ENCODE peak calls at places on chromosomes 3 and 15, in ten cellular contexts. Z is Peyer's patch, U is transverse colon, P is heart left ventricle, V is ovary, L is sigmoid colon, T is tibial nerve, A is K562, D is IMR-90, X is breast epithelium. Y is an unnamed sample. For H3K27me3, the result is how much of the 10 kb centered on the place peaks cover.

GRCh38 chr15:70604671-70605070 is 158.7 kb downstream of the UACA start:
- DNase-seq in Z (no peak), P (no peak), A (no peak), D (peak), X (no peak), T (no peak), U (no peak), V (peak), L (no peak), Y (no peak)

GRCh38 chr15:69078638-69079037 is 64.1 kb downstream of the NOX5 start:
- DNase-seq in U (no peak), D (no peak), P (no peak), A (no peak), T (no peak), X (no peak), Z (no peak), V (no peak), L (no peak), Y (no peak)

GRCh38 chr15:91947370-91947769 is 93.9 kb downstream of the SLCO3A1 start:
- DNase-seq in D (no peak), X (no peak), Z (no peak), A (no peak), U (no peak), V (no peak), P (no peak), T (no peak), L (no peak), Y (no peak)

GRCh38 chr3:168071971-168072645 is 23.6 kb downstream of the GOLIM4 start:
- DNase-seq in V (no peak), Z (no peak), A (no peak), U (no peak), L (no peak), D (no peak), X (no peak), T (no peak), P (no peak), Y (no peak)

GRCh38 chr3:11626084-11626463 is 17.6 kb downstream of the VGLL4 start:
- DNase-seq in D (no peak), T (no peak), X (no peak), L (no peak), P (no peak), Z (no peak), A (no peak), U (no peak), V (no peak), Y (no peak)

GRCh38 chr3:111531446-111531845 is 10.6 kb upstream of the CD96 start:
- DNase-seq in L (no peak), P (no peak), V (no peak), D (peak), T (no peak), A (no peak), U (no peak), Z (no peak), X (no peak), Y (no peak)

GRCh38 chr15:54790693-54791092 is 406.0 kb downstream of the RSL24D1 start:
- DNase-seq in A (no peak), X (no peak), U (no peak), T (no peak), L (no peak), P (no peak), D (no peak), V (no peak), Z (no peak), Y (no peak)

GRCh38 chr3:197236362-197236761 is 62.0 kb downstream of the DLG1 start:
- DNase-seq in T (no peak), X (no peak), P (no peak), Z (no peak), D (no peak), U (no peak), A (no peak), V (no peak), L (no peak), Y (no peak)

GRCh38 chr3:23333633-23334032 is 130.5 kb downstream of the UBE2E2 start:
- DNase-seq in A (no peak), L (no peak), D (no peak), X (no peak), P (no peak), U (no peak), T (no peak), Z (no peak), V (no peak), Y (no peak)

GRCh38 chr15:58724471-58724870 is 25.0 kb downstream of the ADAM10 start:
- DNase-seq in X (no peak), Z (no peak), P (no peak), U (no peak), L (no peak), T (no peak), A (no peak), V (no peak), D (peak), Y (no peak)

GRCh38 chr15:65519781-65520299 is 2.4 kb upstream of the DPP8 start:
- DNase-seq in T (no peak), L (no peak), P (no peak), D (no peak), Z (no peak), V (no peak), X (no peak), A (no peak), U (no peak), Y (no peak)

GRCh38 chr15:89067751-89068150 is 20.5 kb upstream of the ABHD2 start:
- DNase-seq in L (no peak), T (no peak), P (no peak), U (no peak), A (no peak), D (peak), Z (no peak), V (no peak), X (no peak), Y (no peak)

GRCh38 chr15:38864827-38865604 is 300.4 kb upstream of the RASGRP1 start:
- DNase-seq in L (peak), T (peak), U (no peak), X (no peak), V (peak), Z (no peak), P (peak), A (no peak), D (peak), Y (no peak)

GRCh38 chr15:73596214-73596613 is 37.0 kb downstream of the NPTN start:
- DNase-seq in D (no peak), X (no peak), L (no peak), V (no peak), U (no peak), Z (no peak), A (no peak), T (no peak), P (no peak), Y (no peak)

GRCh38 chr15:45087513-45087912 is 26.5 kb downstream of the DUOX2 start:
- DNase-seq in U (no peak), L (no peak), A (no peak), V (no peak), D (no peak), P (no peak), X (no peak), T (no peak), Z (no peak), Y (no peak)

GRCh38 chr3:170718848-170719247 is 133.0 kb upstream of the SLC7A14 start:
- DNase-seq in P (no peak), A (no peak), V (no peak), L (no peak), X (no peak), Z (no peak), T (no peak), D (no peak), U (no peak), Y (no peak)

GRCh38 chr15:96463376-96463775 is 132.9 kb downstream of the NR2F2 start:
- DNase-seq in V (no peak), U (no peak), D (no peak), A (no peak), P (no peak), X (no peak), Z (no peak), T (no peak), L (no peak), Y (no peak)

GRCh38 chr3:66033241-66034138 is 5.2 kb downstream of the MAGI1 start:
- DNase-seq in T (no peak), A (no peak), V (no peak), P (no peak), X (no peak), D (no peak), L (no peak), Z (no peak), U (no peak), Y (no peak)

GRCh38 chr3:5431142-5431541 is 243.6 kb downstream of the EDEM1 start:
- DNase-seq in L (no peak), Z (no peak), A (no peak), T (no peak), P (no peak), V (no peak), U (no peak), X (no peak), D (no peak), Y (no peak)

GRCh38 chr15:93359780-93360161 is 270.8 kb upstream of the RGMA start:
- DNase-seq in T (no peak), Z (no peak), A (no peak), P (no peak), V (no peak), D (no peak), X (no peak), L (peak), U (no peak), Y (no peak)
- H3K27me3 ChIP-seq in T (under half), Z (under half), A (under half), P (under half), V (under half), D (under half), X (under half), L (under half), U (under half), Y (under half)

GRCh38 chr15:77419050-77419835 is 661 bp downstream of the PEAK1 start:
- DNase-seq in P (peak), X (no peak), V (peak), U (peak), Z (peak), A (peak), D (peak), L (peak), T (no peak), Y (peak)

GRCh38 chr15:77418341-77419049 is 1.4 kb downstream of the PEAK1 start:
- DNase-seq in P (no peak), D (peak), T (no peak), L (no peak), X (no peak), Z (no peak), V (no peak), U (no peak), A (no peak), Y (no peak)

GRCh38 chr15:77420610-77421369 is at the start of gene HMG20A:
- DNase-seq in X (peak), D (peak), U (peak), Z (peak), V (peak), L (peak), P (peak), A (peak), T (no peak), Y (peak)

GRCh38 chr15:77421370-77421700 is 647 bp downstream of the HMG20A start:
- DNase-seq in L (no peak), U (peak), Z (no peak), T (no peak), X (no peak), D (peak), P (no peak), A (no peak), V (no peak), Y (peak)

DNA sequence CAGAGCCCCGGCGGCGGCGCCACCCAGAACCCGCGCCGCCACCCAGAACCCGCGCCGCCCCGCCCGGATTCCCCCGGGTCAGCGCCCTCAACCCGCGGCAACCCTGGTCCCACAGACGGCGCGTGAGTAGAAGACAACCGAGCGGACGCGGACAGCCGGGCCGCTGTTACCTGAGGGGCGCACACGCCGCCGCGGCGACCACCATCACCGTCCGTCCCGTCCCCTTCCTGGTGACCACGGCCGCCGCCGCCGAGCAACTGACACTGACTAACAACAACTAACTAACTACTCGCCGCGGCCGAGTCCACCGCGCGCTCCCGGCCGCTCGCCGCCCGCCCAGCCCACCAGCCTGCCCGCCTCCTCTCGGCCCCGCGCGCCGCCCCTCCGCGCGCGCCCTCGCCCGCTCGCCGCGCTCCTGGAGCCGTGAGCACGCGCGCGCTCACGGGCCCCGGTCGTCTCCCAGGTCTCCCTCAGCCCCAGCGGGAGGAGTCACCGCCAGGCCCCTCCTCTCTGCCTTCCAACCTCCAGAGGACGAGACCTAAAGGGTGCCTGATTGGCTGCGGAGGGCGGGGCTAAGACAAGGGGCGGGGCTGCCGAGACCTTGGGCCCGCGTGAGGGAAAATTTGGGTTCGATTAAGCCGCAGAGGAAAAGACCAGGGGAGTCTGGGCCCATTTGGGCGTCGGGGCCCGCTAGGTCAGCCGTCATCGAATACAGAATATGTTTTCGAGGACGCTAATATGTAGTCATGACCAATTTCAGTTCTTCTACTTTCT is at the start of gene PEAK1:
- DNase-seq in L (peak), Z (peak), U (peak), X (peak), D (peak), V (peak), P (peak), T (peak), A (peak), Y (peak)
- TF ChIP-seq POLR2A in L (peak), Z (peak), U (peak), X (peak), D (peak), V (peak), P (peak), T (peak), A (peak), Y (peak)

DNA sequence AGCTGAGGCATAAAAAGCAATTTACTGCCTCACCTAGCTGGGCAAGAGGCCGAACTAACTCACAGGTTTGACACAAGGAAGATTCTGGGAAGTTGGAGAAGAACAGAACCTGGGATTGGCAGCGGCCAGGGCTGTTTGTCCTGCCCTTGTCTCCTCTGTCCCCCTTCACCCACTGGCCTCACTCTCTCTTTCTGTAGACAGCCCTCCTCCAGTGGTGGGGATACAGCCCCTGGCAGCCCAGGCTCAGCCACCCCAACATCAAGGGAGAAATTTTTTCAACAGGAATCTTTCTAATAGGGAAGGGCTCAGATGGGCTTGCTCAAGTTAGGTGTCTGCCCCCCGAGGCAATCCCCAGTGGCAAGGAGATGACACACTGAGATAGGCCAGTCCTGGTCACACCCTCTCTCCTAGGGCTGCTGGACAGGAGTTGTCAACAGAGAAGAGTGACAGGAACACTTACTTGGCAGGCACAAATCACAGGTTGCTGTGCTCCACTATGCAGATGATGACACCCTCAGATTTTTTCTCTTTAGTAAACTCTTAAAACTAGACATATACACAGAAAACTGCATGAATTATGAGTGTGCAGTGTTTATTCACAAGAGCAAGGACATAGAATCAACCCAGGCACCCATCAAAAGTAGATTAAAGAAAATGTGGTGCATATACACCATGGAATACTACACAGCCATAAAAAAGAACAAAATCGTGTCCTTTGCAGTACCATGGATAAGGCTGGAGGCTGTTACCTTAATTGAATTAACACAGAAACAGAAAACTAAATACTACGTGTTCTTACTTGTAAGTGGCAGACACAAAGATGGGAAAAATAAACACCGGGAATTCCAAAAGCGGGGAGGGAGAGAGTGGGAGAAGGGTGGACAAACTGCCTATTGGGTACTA is 36.4 kb downstream of the PLA2G4D start:
- DNase-seq in P (no peak), V (no peak), T (no peak), A (no peak), L (no peak), Z (no peak), X (no peak), D (no peak), U (no peak), Y (no peak)
- H3K27me3 ChIP-seq in P (under half), V (under half), T (under half), A (under half), L (under half), Z (under half), X (under half), D (under half), U (under half), Y (under half)

DNA sequence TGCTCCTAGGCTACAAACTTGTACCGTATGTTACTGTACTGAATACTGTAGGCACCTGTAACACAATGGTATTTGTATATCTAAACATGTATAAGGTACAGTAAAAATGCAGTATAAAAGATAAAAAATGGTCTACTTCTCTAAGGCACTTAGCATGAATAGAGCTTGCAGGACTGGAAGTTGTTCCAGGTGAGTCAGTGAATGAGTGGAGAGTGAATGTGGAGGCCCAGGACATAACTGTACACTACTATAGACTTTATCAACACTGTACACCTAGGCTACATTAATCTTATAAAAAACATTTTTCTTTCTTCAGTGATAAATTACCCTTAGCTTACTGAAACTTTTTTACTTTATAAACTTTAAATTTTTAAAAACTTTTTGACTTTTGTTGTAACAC is 12.5 kb downstream of the TNFAIP8L3 start:
- DNase-seq in P (no peak), L (no peak), V (no peak), U (no peak), X (no peak), Z (no peak), A (no peak), D (no peak), T (no peak), Y (no peak)
- TF ChIP-seq POLR2A in P (no peak), L (no peak), V (no peak), U (no peak), X (no peak), Z (no peak), A (no peak), D (no peak), T (no peak), Y (no peak)

GRCh38 chr3:128471720-128472119 is 5.0 kb upstream of the DNAJB8 start:
- DNase-seq in Z (no peak), A (no peak), L (no peak), D (no peak), T (no peak), P (no peak), X (no peak), U (no peak), V (no peak), Y (no peak)

GRCh38 chr3:128470134-128470915 is 3.6 kb upstream of the DNAJB8 start:
- DNase-seq in P (no peak), X (no peak), U (no peak), L (no peak), Z (no peak), D (no peak), A (no peak), V (no peak), T (no peak), Y (no peak)

GRCh38 chr3:128469128-128469527 is 2.4 kb upstream of the DNAJB8 start:
- DNase-seq in Z (no peak), T (no peak), L (no peak), A (no peak), D (no peak), X (no peak), U (no peak), V (no peak), P (no peak), Y (no peak)

GRCh38 chr3:128468285-128468790 is 1.6 kb upstream of the DNAJB8 start:
- DNase-seq in P (no peak), U (no peak), D (no peak), A (no peak), V (no peak), X (no peak), Z (no peak), T (no peak), L (no peak), Y (no peak)

GRCh38 chr3:128469584-128469983 is 2.9 kb upstream of the DNAJB8 start:
- DNase-seq in T (no peak), V (no peak), L (no peak), U (no peak), Z (no peak), P (no peak), A (no peak), X (no peak), D (no peak), Y (no peak)
- H3K27me3 ChIP-seq in T (under half), V (under half), L (under half), U (under half), Z (under half), P (under half), A (under half), X (under half), D (half or more), Y (under half)

GRCh38 chr3:127730666-127731294 is 58.0 kb downstream of the ABTB1 start:
- DNase-seq in Z (peak), U (no peak), T (no peak), A (no peak), V (no peak), D (peak), P (peak), X (no peak), L (no peak), Y (no peak)
- TF ChIP-seq POLR2A in Z (no peak), U (no peak), T (no peak), A (no peak), V (no peak), D (no peak), P (no peak), X (no peak), L (no peak), Y (no peak)

GRCh38 chr3:194316918-194317317 is 34.2 kb downstream of the CPN2 start:
- DNase-seq in A (no peak), Z (no peak), X (no peak), U (no peak), L (no peak), D (no peak), V (no peak), T (no peak), P (no peak), Y (no peak)
- H3K27me3 ChIP-seq in A (under half), Z (under half), X (under half), U (under half), L (under half), D (half or more), V (under half), T (under half), P (under half), Y (under half)